ENCODE peak calls at places on chromosomes 1 and 21, in six cellular contexts. Q, B, O, T, V and U are unnamed samples.

GRCh38 chr1:223504741-223505140 is 111.5 kb downstream of the CCDC185 start:
- DNase-seq in V (peak; percentile 79), O (no peak), B (peak; percentile 94), T (peak; percentile 58), Q (peak; percentile 81), U (no peak)

GRCh38 chr21:29343517-29343916 is 44.8 kb downstream of the BACH1 start:
- DNase-seq in T (peak; percentile 88), O (no peak), B (peak; percentile 84), V (no peak), Q (no peak), U (no peak)

GRCh38 chr1:73782901-73783300 is 415.1 kb downstream of the LRRIQ3 start:
- DNase-seq in B (peak; percentile 7), T (no peak), O (no peak), Q (no peak), V (no peak), U (no peak)

GRCh38 chr21:45996311-45997204 is 15.0 kb downstream of the COL6A1 start:
- DNase-seq in O (no peak), B (no peak), V (peak; percentile 23), T (no peak), Q (no peak), U (no peak)

GRCh38 chr1:110083453-110084225 is 13.2 kb upstream of the ALX3 start:
- DNase-seq in Q (no peak), B (no peak), O (no peak), T (no peak), V (no peak), U (no peak)

GRCh38 chr1:116764466-116764896 is 10.3 kb downstream of the CD2 start:
- DNase-seq in O (no peak), V (no peak), T (no peak), Q (no peak), B (no peak), U (peak; percentile 89)

GRCh38 chr1:10908266-10908665 is 104.2 kb upstream of the TARDBP start:
- DNase-seq in T (no peak), V (no peak), Q (no peak), B (no peak), O (no peak), U (no peak)

GRCh38 chr1:115666702-115667101 is 24.9 kb downstream of the VANGL1 start:
- DNase-seq in B (no peak), Q (no peak), T (no peak), V (peak; percentile 80), O (no peak), U (no peak)

GRCh38 chr21:29166853-29167252 is 36.4 kb downstream of the MAP3K7CL start:
- DNase-seq in V (no peak), O (no peak), B (no peak), T (no peak), Q (no peak), U (no peak)

GRCh38 chr21:43280949-43281633 is 112.3 kb downstream of the CRYAA start:
- DNase-seq in Q (no peak), B (no peak), V (no peak), O (no peak), T (no peak), U (no peak)

GRCh38 chr21:16420086-16420724 is 690.4 kb downstream of the USP25 start:
- DNase-seq in Q (peak; percentile 10), B (peak; percentile 81), O (no peak), V (peak; percentile 42), T (peak; percentile 59), U (no peak)

GRCh38 chr1:174217787-174218574 is 58.7 kb downstream of the RABGAP1L start:
- DNase-seq in V (no peak), B (peak; percentile 56), O (peak; percentile 45), Q (no peak), T (peak; percentile 51), U (peak; percentile 61)

GRCh38 chr1:162847839-162848453 is 13.0 kb downstream of the CCDC190 start:
- DNase-seq in V (peak; percentile 90), T (peak; percentile 83), O (peak; percentile 16), Q (no peak), B (peak; percentile 84), U (peak; percentile 83)

GRCh38 chr1:202278751-202279150 is 63.0 kb downstream of the UBE2T start:
- DNase-seq in B (no peak), T (no peak), Q (no peak), O (no peak), V (no peak), U (no peak)

GRCh38 chr1:222043444-222044292 is 301.8 kb upstream of the DUSP10 start:
- DNase-seq in Q (no peak), V (no peak), O (no peak), B (peak; percentile 97), T (peak; percentile 99), U (no peak)

GRCh38 chr1:33074193-33074945 is 6.6 kb upstream of the AZIN2 start:
- DNase-seq in B (no peak), T (no peak), O (no peak), V (no peak), Q (no peak), U (no peak)

GRCh38 chr1:221035680-221036153 is 156.5 kb downstream of the HLX start:
- DNase-seq in O (no peak), V (no peak), T (peak; percentile 60), B (peak; percentile 82), Q (no peak), U (no peak)

GRCh38 chr1:114153051-114153620 is 533 bp downstream of the SYT6 start:
- DNase-seq in O (no peak), Q (no peak), B (no peak), T (no peak), V (no peak), U (no peak)

GRCh38 chr1:191892716-191893115 is 265.5 kb upstream of the RGS18 start:
- DNase-seq in O (no peak), B (no peak), Q (no peak), V (no peak), T (no peak), U (no peak)

GRCh38 chr1:158180741-158181576 is at the start of gene CD1D:
- DNase-seq in V (no peak), O (peak; percentile 57), B (peak; percentile 4), Q (no peak), T (peak; percentile 69), U (peak; percentile 20)

GRCh38 chr1:158179301-158180041 is 1.2 kb upstream of the CD1D start:
- DNase-seq in V (no peak), Q (no peak), T (no peak), B (no peak), O (peak; percentile 41), U (peak; percentile 64)

GRCh38 chr1:158181577-158181922 is 855 bp downstream of the CD1D start:
- DNase-seq in Q (no peak), B (no peak), V (no peak), O (no peak), T (no peak), U (no peak)

GRCh38 chr1:158176399-158176798 is 4.3 kb upstream of the CD1D start:
- DNase-seq in B (no peak), Q (no peak), V (no peak), T (no peak), O (no peak), U (no peak)

DNA sequence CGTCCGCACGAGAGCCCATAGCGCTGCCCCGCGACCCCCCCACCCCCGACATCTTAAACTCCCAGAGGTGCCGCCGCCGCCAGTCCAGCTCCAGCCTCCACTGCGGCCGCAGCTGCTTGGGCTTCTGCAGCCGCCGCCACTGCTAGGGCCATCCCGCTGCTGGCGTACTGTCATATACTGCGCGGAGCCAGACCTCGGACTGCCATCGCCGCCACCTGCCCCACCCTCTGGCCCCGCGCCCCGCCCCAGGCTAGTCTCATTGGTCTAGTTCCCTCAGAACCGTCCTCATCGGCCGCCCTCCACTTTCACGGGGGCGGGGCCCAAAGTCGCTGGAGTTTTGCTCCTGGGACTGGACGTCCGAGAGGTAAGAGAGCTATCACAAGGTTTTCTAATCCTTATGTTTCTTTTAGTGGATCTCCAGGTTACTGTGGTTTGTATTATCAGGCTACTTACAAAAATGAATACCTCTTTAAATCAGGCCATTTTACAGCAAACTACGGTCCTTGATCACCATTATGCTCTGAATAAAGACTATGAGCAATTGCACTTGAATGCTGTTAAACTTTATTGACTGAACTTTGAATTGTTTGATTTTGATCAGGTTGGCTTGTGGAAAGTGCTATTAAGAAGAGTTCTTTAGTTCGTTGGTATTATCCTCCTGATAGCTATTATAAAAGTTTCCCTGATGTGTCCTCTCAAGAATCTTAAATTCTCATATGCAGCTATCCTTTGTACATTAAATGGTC is 2.8 kb upstream of the CD1D start:
- DNase-seq in V (peak; percentile 86), O (peak; percentile 40), Q (peak; percentile 19), B (peak; percentile 46), T (peak; percentile 66), U (no peak)
- H3K4me3 ChIP-seq in V (peak overlapping the region; percentile 46), O (no peak overlapping the region), Q (peak overlapping the region; percentile 51), B (peak overlapping the region; percentile 29), T (peak overlapping the region; percentile 54), U (no peak overlapping the region)

DNA sequence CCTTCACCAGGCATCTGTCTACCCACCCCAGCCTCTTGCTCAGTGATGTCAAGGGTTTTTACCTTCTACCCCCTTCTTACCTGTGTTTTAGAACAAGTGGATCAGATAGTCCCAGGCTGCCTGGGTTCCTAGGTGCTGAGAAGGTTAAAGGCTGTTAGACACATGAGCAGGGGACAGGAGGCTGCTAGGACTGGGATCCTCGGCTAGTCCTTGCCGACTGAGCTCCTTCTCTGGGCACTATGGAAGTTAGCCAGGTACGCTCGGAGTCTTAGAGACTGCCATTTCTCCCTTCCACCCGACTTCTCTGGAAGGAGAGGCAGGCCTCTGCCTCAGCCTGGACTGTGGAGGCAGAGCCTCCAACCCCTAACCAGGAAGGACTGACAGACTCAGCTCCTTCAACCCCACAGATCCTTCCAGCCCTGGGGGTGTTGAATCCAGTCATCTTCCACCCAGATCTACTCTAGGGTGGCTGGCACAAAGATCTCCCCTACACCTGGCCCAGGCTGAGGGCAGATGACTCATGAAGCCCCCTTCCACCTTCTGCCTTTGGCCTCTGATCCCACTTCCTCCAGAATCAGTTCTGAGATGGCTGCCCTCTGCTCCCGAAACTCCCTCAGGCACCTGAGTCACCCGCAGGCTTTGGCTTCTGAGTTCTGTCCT is at the start of gene DYNLT4:
- DNase-seq in T (no peak), O (no peak), B (no peak), Q (no peak), V (no peak), U (no peak)
- H3K4me3 ChIP-seq in T (peak within 1 kb of the TSS; percentile 31), O (no peak within 1 kb of the TSS), B (peak within 1 kb of the TSS; percentile 23), Q (no peak within 1 kb of the TSS), V (peak within 1 kb of the TSS; percentile 15), U (peak within 1 kb of the TSS; percentile 35)

DNA sequence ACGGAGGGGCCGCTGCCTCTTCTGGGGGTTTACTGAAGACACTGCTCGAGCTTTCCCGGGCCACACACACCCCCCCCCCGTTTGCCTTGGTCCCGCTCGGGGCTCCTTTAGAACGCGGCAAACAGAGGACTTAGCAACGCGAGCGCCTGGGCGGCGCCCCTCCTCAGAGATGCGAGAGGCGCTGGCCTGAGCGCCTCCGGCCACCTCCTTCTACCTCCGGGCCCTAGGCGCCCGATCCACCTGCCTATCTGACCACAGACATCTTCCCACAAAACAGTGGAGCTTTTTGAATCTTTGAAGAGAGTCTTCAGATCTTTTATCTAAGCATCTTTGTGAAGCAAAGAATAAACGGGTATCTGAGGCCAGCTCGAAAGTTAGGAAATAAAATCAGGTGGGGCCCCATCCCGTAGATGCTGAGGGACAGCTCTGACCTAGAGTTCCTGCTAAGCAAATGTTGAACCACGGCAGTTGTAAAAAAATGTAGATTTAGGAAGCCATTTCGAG is 436 bp upstream of the TTLL7 start:
- DNase-seq in T (peak; percentile 66), O (peak; percentile 86), V (peak; percentile 78), B (peak; percentile 63), Q (no peak), U (peak; percentile 81)
- H3K4me3 ChIP-seq in T (peak overlapping the region; percentile 74), O (peak overlapping the region; percentile 70), V (peak overlapping the region; percentile 90), B (peak overlapping the region; percentile 75), Q (peak overlapping the region; percentile 71), U (peak overlapping the region; percentile 79)

DNA sequence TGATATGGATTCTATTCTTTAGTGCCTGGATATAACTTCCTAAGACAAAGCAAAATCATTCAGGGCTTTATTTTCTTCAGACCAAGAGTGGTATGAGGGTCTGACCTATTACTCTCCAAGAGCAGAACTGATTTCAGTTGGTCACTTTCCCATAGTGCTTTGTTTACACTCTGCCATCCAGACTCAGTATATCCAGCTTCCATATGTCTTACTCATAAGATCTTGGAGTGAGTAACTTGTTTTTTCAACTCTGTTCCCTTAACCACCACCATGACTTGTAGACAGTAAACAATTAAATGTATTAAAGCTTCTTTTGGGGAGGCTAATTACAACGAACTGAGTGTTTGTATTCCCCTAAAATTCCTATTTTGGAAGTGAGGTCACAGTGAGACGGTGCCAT is 83.4 kb downstream of the USP24 start:
- DNase-seq in Q (no peak), B (peak; percentile 74), V (no peak), T (peak; percentile 19), O (no peak), U (no peak)
- H3K4me3 ChIP-seq in Q (no peak overlapping the region), B (no peak overlapping the region), V (no peak overlapping the region), T (no peak overlapping the region), O (no peak overlapping the region), U (no peak overlapping the region)